ENCODE peak calls at places on chromosomes 6 and 20, in seven cellular contexts. U is heart right ventricle, C is left lung, G is AG04450, A is cardiac muscle cell, L is body of pancreas, H is left ventricle myocardium inferior. B is an unnamed sample.

GRCh38 chr6:39084506-39084905 is 30.5 kb downstream of the SAYSD1 start:
- DNase-seq in U (no peak), C (no peak), G (no peak), A (no peak), L (no peak), H (peak; percentile 41), B (peak; percentile 78)

GRCh38 chr6:166907871-166908806 is 48.2 kb downstream of the RNASET2 start:
- DNase-seq in U (no peak), C (no peak), G (no peak), A (no peak), L (no peak), H (no peak), B (no peak)

GRCh38 chr6:12203001-12203400 is 87.2 kb upstream of the EDN1 start:
- DNase-seq in U (no peak), C (no peak), G (no peak), A (peak; percentile 65), L (peak; percentile 40), H (no peak), B (no peak)

GRCh38 chr6:16635810-16636602 is 125.3 kb downstream of the ATXN1 start:
- DNase-seq in U (no peak), C (no peak), G (no peak), A (no peak), L (no peak), H (no peak), B (no peak)

GRCh38 chr6:115796829-115797228 is 263.9 kb downstream of the FRK start:
- DNase-seq in U (no peak), C (no peak), G (no peak), A (no peak), L (no peak), H (no peak), B (no peak)

GRCh38 chr6:142756215-142756630 is 188.8 kb downstream of the HIVEP2 start:
- DNase-seq in U (no peak), C (no peak), G (no peak), A (peak; percentile 36), L (no peak), H (no peak), B (no peak)

GRCh38 chr6:165049362-165049761 is 260.0 kb downstream of the C6orf118 start:
- DNase-seq in U (peak; percentile 11), C (no peak), G (no peak), A (peak; percentile 50), L (no peak), H (no peak), B (no peak)

GRCh38 chr6:38035478-38035877 is 216.0 kb downstream of the ZFAND3 start:
- DNase-seq in U (no peak), C (no peak), G (no peak), A (no peak), L (no peak), H (no peak), B (no peak)

GRCh38 chr20:11849270-11849920 is 68.3 kb upstream of the BTBD3 start:
- DNase-seq in U (no peak), C (no peak), G (no peak), A (peak; percentile 20), L (no peak), H (no peak), B (no peak)

GRCh38 chr6:122220254-122220653 is 179.2 kb upstream of the HSF2 start:
- DNase-seq in U (no peak), C (no peak), G (no peak), A (no peak), L (no peak), H (no peak), B (no peak)

GRCh38 chr20:25541676-25542075 is 43.7 kb downstream of the NINL start:
- DNase-seq in U (no peak), C (no peak), G (no peak), A (no peak), L (no peak), H (no peak), B (no peak)

GRCh38 chr6:40425192-40425919 is 161.8 kb downstream of the LRFN2 start:
- DNase-seq in U (peak; percentile 63), C (no peak), G (no peak), A (peak; percentile 66), L (peak; percentile 59), H (peak; percentile 40), B (no peak)

GRCh38 chr6:156601156-156601820 is 175.9 kb upstream of the ARID1B start:
- DNase-seq in U (no peak), C (no peak), G (no peak), A (no peak), L (no peak), H (no peak), B (no peak)

GRCh38 chr6:88166493-88166900 is 350 bp upstream of the CNR1 start:
- DNase-seq in U (no peak), C (peak; percentile 84), G (no peak), A (peak; percentile 32), L (no peak), H (no peak), B (no peak)

GRCh38 chr6:35033683-35034082 is 107.5 kb downstream of the TCP11 start:
- DNase-seq in U (no peak), C (no peak), G (no peak), A (no peak), L (no peak), H (no peak), B (no peak)

GRCh38 chr20:12177657-12178293 is 260.1 kb downstream of the BTBD3 start:
- DNase-seq in U (no peak), C (no peak), G (no peak), A (no peak), L (peak; percentile 24), H (no peak), B (no peak)

GRCh38 chr6:148779142-148779562 is 32.3 kb downstream of the UST start:
- DNase-seq in U (peak; percentile 13), C (no peak), G (no peak), A (no peak), L (no peak), H (no peak), B (no peak)

GRCh38 chr6:19415605-19416326 is 421.4 kb upstream of the ID4 start:
- DNase-seq in U (no peak), C (no peak), G (no peak), A (no peak), L (no peak), H (no peak), B (no peak)

GRCh38 chr20:11153819-11154218 is 480.0 kb upstream of the JAG1 start:
- DNase-seq in U (no peak), C (no peak), G (no peak), A (no peak), L (no peak), H (no peak), B (no peak)

GRCh38 chr6:138509371-138509770 is 10.1 kb upstream of the NHSL1 start:
- DNase-seq in U (peak; percentile 53), C (no peak), G (no peak), A (peak; percentile 51), L (peak; percentile 58), H (peak; percentile 28), B (no peak)

DNA sequence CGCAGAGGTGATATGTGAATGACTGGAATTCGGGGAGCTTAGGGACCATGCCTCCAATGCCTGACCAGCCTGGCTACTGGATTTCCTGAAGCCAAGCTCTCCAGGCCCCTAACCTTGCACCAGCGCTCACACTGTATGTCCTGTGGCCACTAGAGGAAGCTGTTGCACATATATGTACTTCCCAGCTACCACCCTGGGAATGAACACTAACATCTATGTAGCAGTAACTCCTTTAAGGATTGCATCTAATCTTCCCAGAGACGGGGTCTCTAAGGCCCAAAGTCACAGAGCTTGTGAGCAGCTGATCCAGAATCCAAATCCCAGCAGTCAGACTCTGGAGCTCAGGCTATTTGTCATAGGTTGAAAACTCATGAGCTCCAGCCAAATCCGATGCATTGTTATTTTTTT is 20.4 kb upstream of the BPIFB1 start:
- DNase-seq in U (peak; percentile 11), C (no peak), G (peak; percentile 6), A (peak; percentile 81), L (peak; percentile 38), H (no peak), B (no peak)
- TF ChIP-seq CTCF in U (no peak), C (no peak), G (peak; percentile 72), A (peak; percentile 89), L (peak; percentile 38), H (peak; percentile 49), B (no peak)

DNA sequence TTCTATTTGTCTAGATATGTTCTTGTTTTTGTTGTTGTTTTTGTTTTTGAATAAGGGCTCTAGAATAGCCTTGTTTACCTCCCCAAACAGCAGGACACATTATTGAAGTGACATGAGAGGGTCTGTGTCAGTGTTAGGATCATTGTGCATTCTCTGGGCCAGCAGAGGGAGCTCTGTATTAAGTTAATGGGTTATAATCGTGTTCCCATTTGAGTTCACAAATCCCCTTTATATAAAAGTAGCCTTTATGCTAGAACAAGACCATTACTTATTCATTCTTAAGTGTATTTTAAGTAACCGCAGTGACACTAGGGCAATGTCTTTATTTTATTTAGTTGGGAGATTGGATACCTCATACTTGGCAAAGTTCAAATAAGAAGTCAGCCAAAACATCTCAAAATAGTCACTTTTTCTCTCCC is 44.8 kb downstream of the STK4 start:
- DNase-seq in U (peak; percentile 50), C (no peak), G (peak; percentile 39), A (peak; percentile 66), L (peak; percentile 46), H (peak; percentile 22), B (peak; percentile 67)
- H3K27ac ChIP-seq in U (no peak overlapping the region), C (no peak overlapping the region), G (peak overlapping the region; percentile 76), A (no peak overlapping the region), L (no peak overlapping the region), H (no peak overlapping the region), B (no peak overlapping the region)

DNA sequence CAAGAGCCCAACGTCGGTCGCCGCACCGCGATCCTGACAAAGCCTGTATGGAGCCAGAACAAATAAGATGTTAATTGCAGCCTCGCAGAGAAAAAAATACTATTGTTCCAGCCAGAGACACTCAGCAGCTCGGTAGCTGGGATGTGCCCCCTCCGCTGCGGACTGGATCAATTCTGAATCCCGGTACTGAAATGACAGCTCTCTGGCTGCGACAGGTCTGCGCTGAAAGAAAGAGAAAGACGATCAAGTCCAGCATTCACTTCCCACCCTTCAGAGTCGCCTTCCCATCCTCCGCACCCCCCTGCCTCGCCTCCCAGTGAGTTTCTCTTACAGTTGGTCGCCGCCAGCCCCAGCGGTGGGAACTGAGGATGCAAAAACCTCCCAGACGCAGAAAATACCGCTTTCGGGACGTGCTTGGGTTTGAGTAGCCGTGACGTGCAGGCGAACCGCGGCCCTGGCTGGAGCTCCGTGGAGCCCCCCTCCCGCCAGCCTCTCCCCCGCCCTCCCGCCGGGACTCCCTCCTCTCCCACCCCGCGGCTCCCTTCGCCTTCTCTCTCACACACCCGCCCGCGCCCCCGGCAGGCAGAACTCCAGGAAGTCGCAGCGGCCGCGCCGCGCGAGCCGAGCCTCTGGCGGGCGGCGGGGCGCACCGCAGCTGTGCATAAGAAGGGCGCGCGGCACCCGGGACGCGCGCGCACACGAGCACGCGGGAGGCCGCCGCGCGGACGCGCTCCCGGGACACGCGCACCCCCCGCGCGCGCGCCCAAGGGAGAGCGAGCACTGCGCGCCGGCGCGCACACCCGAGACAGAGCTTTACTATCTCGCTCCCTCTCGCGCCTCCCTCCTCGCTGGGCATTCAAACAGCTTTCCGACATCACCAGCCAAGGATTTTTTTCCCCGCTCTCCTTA is at the start of gene ADGRB3:
- DNase-seq in U (peak; percentile 86), C (peak; percentile 87), G (no peak), A (peak; percentile 94), L (peak; percentile 55), H (peak; percentile 86), B (peak; percentile 80)
- TF ChIP-seq CTCF in U (no peak), C (no peak), G (no peak), A (no peak), L (no peak), H (peak; percentile 39), B (no peak)

GRCh38 chr6:13421425-13422057 is 65.9 kb downstream of the GFOD1 start:
- DNase-seq in U (no peak), C (no peak), G (no peak), A (no peak), L (no peak), H (no peak), B (no peak)
- H3K27ac ChIP-seq in U (peak overlapping the region; percentile 78), C (peak overlapping the region; percentile 50), G (no peak overlapping the region), A (peak overlapping the region; percentile 53), L (no peak overlapping the region), H (peak overlapping the region; percentile 80), B (peak overlapping the region; percentile 95)

B was measured in tibial artery.